ENCODE peak calls at places on chromosomes 3 and 15, in four cellular contexts. One of them, this sample, is unnamed.

GRCh38 chr3:9600597-9600996 is 47.0 kb upstream of the LHFPL4 start:
- DNase-seq in colonic mucosa: peak
- DNase-seq in GM10248: no peak
- DNase-seq in cardiac fibroblast: peak
- DNase-seq in this sample: no peak

GRCh38 chr3:136283627-136284026 is 33.5 kb downstream of the PCCB start:
- DNase-seq in colonic mucosa: no peak
- DNase-seq in GM10248: no peak
- DNase-seq in cardiac fibroblast: no peak
- DNase-seq in this sample: no peak

GRCh38 chr3:124730920-124731297 is 657 bp downstream of the UMPS start:
- DNase-seq in colonic mucosa: no peak
- DNase-seq in GM10248: no peak
- DNase-seq in cardiac fibroblast: no peak
- DNase-seq in this sample: no peak

GRCh38 chr3:140004271-140004670 is 69.3 kb downstream of the CLSTN2 start:
- DNase-seq in colonic mucosa: no peak
- DNase-seq in GM10248: no peak
- DNase-seq in cardiac fibroblast: no peak
- DNase-seq in this sample: no peak

GRCh38 chr3:71728632-71729342 is 3.6 kb upstream of the EIF4E3 start:
- DNase-seq in colonic mucosa: no peak
- DNase-seq in GM10248: no peak
- DNase-seq in cardiac fibroblast: no peak
- DNase-seq in this sample: no peak

GRCh38 chr15:25175033-25175788 is 220.4 kb downstream of the SNRPN start:
- DNase-seq in colonic mucosa: no peak
- DNase-seq in GM10248: no peak
- DNase-seq in cardiac fibroblast: no peak
- DNase-seq in this sample: no peak

GRCh38 chr15:66623801-66624453 is 58.1 kb upstream of the LCTL start:
- DNase-seq in colonic mucosa: no peak
- DNase-seq in GM10248: no peak
- DNase-seq in cardiac fibroblast: peak
- DNase-seq in this sample: no peak

GRCh38 chr3:152357587-152357986 is 88.9 kb downstream of the MBNL1 start:
- DNase-seq in colonic mucosa: no peak
- DNase-seq in GM10248: no peak
- DNase-seq in cardiac fibroblast: no peak
- DNase-seq in this sample: no peak

GRCh38 chr3:123385981-123386380 is 62.9 kb downstream of the ADCY5 start:
- DNase-seq in colonic mucosa: no peak
- DNase-seq in GM10248: no peak
- DNase-seq in cardiac fibroblast: peak
- DNase-seq in this sample: peak

GRCh38 chr3:14363976-14364375 is 38.4 kb upstream of the SLC6A6 start:
- DNase-seq in colonic mucosa: no peak
- DNase-seq in GM10248: no peak
- DNase-seq in cardiac fibroblast: no peak
- DNase-seq in this sample: no peak

GRCh38 chr3:105232536-105232935 is 134.2 kb upstream of the ALCAM start:
- DNase-seq in colonic mucosa: no peak
- DNase-seq in GM10248: no peak
- DNase-seq in cardiac fibroblast: peak
- DNase-seq in this sample: peak

GRCh38 chr3:185959609-185960517 is 22.0 kb upstream of the TRA2B start:
- DNase-seq in colonic mucosa: peak
- DNase-seq in GM10248: no peak
- DNase-seq in cardiac fibroblast: peak
- DNase-seq in this sample: peak

GRCh38 chr15:94168250-94168649 is 63.1 kb upstream of the MCTP2 start:
- DNase-seq in colonic mucosa: no peak
- DNase-seq in GM10248: peak
- DNase-seq in cardiac fibroblast: no peak
- DNase-seq in this sample: peak

GRCh38 chr3:87333393-87333892 is 57.1 kb upstream of the POU1F1 start:
- DNase-seq in colonic mucosa: peak
- DNase-seq in GM10248: no peak
- DNase-seq in cardiac fibroblast: peak
- DNase-seq in this sample: peak

GRCh38 chr15:35886765-35887164 is 340.8 kb upstream of the DPH6 start:
- DNase-seq in colonic mucosa: no peak
- DNase-seq in GM10248: no peak
- DNase-seq in cardiac fibroblast: peak
- DNase-seq in this sample: peak

GRCh38 chr3:148718982-148719862 is 21.5 kb downstream of the AGTR1 start:
- DNase-seq in colonic mucosa: no peak
- DNase-seq in GM10248: no peak
- DNase-seq in cardiac fibroblast: peak
- DNase-seq in this sample: peak

GRCh38 chr3:140501770-140502364 is 176.0 kb upstream of the TRIM42 start:
- DNase-seq in colonic mucosa: no peak
- DNase-seq in GM10248: no peak
- DNase-seq in cardiac fibroblast: no peak
- DNase-seq in this sample: no peak

GRCh38 chr3:119343719-119344118 is 49.5 kb downstream of the ARHGAP31 start:
- DNase-seq in colonic mucosa: no peak
- DNase-seq in GM10248: peak
- DNase-seq in cardiac fibroblast: no peak
- DNase-seq in this sample: no peak
- TF ChIP-seq CTCF in colonic mucosa: no peak
- TF ChIP-seq CTCF in GM10248: no peak
- TF ChIP-seq CTCF in cardiac fibroblast: no peak
- TF ChIP-seq CTCF in this sample: no peak

GRCh38 chr15:65085990-65086679 is 9.6 kb downstream of the KBTBD13 start:
- DNase-seq in colonic mucosa: peak
- DNase-seq in GM10248: peak
- DNase-seq in cardiac fibroblast: peak
- DNase-seq in this sample: peak
- TF ChIP-seq CTCF in colonic mucosa: no peak
- TF ChIP-seq CTCF in GM10248: peak
- TF ChIP-seq CTCF in cardiac fibroblast: peak
- TF ChIP-seq CTCF in this sample: peak

GRCh38 chr3:100653731-100654309 is 44.4 kb downstream of the ADGRG7 start:
- DNase-seq in colonic mucosa: no peak
- DNase-seq in GM10248: no peak
- DNase-seq in cardiac fibroblast: no peak
- DNase-seq in this sample: no peak
- TF ChIP-seq CTCF in colonic mucosa: no peak
- TF ChIP-seq CTCF in GM10248: no peak
- TF ChIP-seq CTCF in cardiac fibroblast: no peak
- TF ChIP-seq CTCF in this sample: no peak

GRCh38 chr3:137519602-137520001 is 244.5 kb upstream of the SOX14 start:
- DNase-seq in colonic mucosa: no peak
- DNase-seq in GM10248: no peak
- DNase-seq in cardiac fibroblast: no peak
- DNase-seq in this sample: no peak

GRCh38 chr3:137511655-137512054 is 252.5 kb upstream of the SOX14 start:
- DNase-seq in colonic mucosa: no peak
- DNase-seq in GM10248: no peak
- DNase-seq in cardiac fibroblast: no peak
- DNase-seq in this sample: no peak

GRCh38 chr3:137509354-137510045 is 254.6 kb upstream of the SOX14 start:
- DNase-seq in colonic mucosa: no peak
- DNase-seq in GM10248: no peak
- DNase-seq in cardiac fibroblast: no peak
- DNase-seq in this sample: no peak

DNA sequence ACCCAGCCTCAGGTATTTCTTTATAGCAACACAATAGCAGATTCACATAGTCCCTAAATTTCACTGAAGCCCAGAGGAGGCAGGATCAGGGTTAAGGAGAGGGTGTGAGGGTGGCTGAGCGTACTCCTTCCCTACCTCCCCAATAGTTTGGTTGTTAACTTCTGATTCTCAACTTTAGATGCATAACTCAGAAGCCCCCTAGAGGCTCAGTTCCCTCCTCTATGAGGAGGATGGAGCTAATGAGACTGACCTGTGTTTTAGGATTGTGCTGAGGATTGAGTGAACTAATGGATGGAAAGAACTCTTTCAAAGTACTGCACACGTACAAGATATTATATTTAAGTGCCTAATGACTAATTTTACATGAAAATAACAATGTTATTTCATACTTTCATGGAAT is 249.3 kb upstream of the SOX14 start:
- DNase-seq in colonic mucosa: no peak
- DNase-seq in GM10248: no peak
- DNase-seq in cardiac fibroblast: no peak
- DNase-seq in this sample: no peak
- TF ChIP-seq CTCF in colonic mucosa: no peak
- TF ChIP-seq CTCF in GM10248: no peak
- TF ChIP-seq CTCF in cardiac fibroblast: no peak
- TF ChIP-seq CTCF in this sample: no peak

DNA sequence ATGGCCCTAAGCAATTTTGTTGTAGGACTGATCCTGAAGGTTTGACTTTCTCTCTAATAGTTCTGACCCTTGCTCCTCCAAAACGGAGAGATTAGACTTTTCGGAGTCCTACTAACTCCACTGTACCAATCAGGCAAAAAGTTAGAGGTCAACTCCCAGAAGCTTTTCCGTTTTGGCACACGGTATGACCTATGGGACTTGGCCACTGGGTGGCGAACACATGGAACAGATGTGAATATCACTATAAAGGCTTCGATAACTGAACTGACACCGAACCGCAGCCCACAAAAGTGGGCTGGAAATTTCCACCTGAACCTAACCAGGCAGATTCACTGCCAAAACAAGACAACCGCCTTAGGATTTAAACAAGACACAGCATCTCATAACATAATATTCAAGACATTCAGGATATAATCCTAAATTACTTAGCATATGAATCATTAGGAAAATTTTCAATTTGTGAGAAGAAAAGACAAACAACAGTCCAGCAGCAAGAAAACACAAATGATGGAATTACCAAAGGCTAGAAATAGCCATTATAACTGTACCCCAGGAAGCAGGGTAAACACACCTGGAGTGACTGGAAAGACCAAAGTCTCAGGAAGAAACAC is 12.2 kb upstream of the TM2D3 start:
- DNase-seq in colonic mucosa: no peak
- DNase-seq in GM10248: no peak
- DNase-seq in cardiac fibroblast: no peak
- DNase-seq in this sample: peak
- TF ChIP-seq CTCF in colonic mucosa: no peak
- TF ChIP-seq CTCF in GM10248: no peak
- TF ChIP-seq CTCF in cardiac fibroblast: peak
- TF ChIP-seq CTCF in this sample: peak

GRCh38 chr3:41265823-41266273 is 66.5 kb downstream of the CTNNB1 start:
- DNase-seq in colonic mucosa: no peak
- DNase-seq in GM10248: no peak
- DNase-seq in cardiac fibroblast: peak
- DNase-seq in this sample: peak

GRCh38 chr3:41265011-41265545 is 65.8 kb downstream of the CTNNB1 start:
- DNase-seq in colonic mucosa: no peak
- DNase-seq in GM10248: no peak
- DNase-seq in cardiac fibroblast: no peak
- DNase-seq in this sample: peak

GRCh38 chr3:41272667-41273066 is 73.4 kb downstream of the CTNNB1 start:
- DNase-seq in colonic mucosa: no peak
- DNase-seq in GM10248: no peak
- DNase-seq in cardiac fibroblast: no peak
- DNase-seq in this sample: no peak

DNA sequence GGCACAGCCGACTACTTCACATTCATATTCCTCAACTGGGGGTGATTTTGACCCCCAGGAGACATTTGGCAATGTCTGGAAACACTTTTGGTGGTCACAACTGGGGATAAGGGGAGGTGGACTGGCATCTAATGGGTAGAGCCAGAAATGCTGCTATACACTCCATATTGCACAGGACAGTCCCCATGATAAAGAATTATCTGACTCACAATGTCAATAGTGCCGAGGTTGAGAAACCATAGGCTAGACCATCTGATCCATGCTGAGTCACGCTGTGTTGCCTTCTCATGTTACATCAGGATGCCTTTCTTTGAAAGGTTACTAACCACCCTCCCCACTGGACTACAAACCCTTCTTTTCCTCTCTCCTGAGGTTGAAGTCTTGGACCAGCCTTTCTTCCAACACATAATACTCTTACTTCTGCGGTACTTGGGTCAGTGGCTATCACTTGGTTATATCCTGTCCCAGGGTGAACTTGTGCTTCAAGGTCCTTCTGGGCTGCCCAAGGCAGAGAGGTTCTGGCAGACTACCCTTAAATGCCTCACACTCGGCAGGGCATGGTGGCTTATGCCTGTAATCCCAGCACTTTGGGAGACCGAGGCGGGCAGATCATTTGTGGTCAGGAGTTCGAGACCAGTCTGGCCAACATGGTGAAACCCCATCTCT is 68.8 kb downstream of the CTNNB1 start:
- DNase-seq in colonic mucosa: no peak
- DNase-seq in GM10248: no peak
- DNase-seq in cardiac fibroblast: peak
- DNase-seq in this sample: peak
- TF ChIP-seq CTCF in colonic mucosa: no peak
- TF ChIP-seq CTCF in GM10248: no peak
- TF ChIP-seq CTCF in cardiac fibroblast: no peak
- TF ChIP-seq CTCF in this sample: no peak

GRCh38 chr3:43638594-43639447 is 17.0 kb upstream of the ANO10 start:
- DNase-seq in colonic mucosa: peak
- DNase-seq in GM10248: peak
- DNase-seq in cardiac fibroblast: no peak
- DNase-seq in this sample: peak
- TF ChIP-seq CTCF in colonic mucosa: peak
- TF ChIP-seq CTCF in GM10248: peak
- TF ChIP-seq CTCF in cardiac fibroblast: no peak
- TF ChIP-seq CTCF in this sample: peak

GRCh38 chr3:108406661-108407206 is 103.7 kb downstream of the MYH15 start:
- DNase-seq in colonic mucosa: peak
- DNase-seq in GM10248: peak
- DNase-seq in cardiac fibroblast: peak
- DNase-seq in this sample: peak
- TF ChIP-seq CTCF in colonic mucosa: peak
- TF ChIP-seq CTCF in GM10248: peak
- TF ChIP-seq CTCF in cardiac fibroblast: peak
- TF ChIP-seq CTCF in this sample: peak

GRCh38 chr3:4271834-4272233 is 31.3 kb upstream of the SETMAR start:
- DNase-seq in colonic mucosa: no peak
- DNase-seq in GM10248: peak
- DNase-seq in cardiac fibroblast: peak
- DNase-seq in this sample: peak
- TF ChIP-seq CTCF in colonic mucosa: peak
- TF ChIP-seq CTCF in GM10248: peak
- TF ChIP-seq CTCF in cardiac fibroblast: peak
- TF ChIP-seq CTCF in this sample: peak

DNA sequence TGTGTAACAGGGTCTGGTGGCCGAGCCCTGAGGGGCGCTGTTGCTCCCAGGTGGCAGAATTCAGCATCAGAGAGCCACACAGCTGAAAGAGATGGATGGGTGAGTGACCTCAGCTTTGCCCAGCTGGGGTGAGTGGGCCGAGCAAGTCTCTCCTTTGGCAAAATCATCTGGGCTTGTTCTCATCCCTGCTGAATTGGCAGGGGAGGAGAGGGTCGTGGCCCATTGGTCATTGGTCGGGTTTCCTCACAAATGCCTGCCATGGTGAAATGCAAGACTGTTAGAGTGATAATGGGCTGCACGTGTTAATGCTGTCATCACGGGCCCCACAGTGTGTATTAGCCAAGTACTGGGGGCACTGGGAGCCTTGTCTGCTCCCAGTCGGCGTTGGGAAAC is 15.9 kb downstream of the ABHD2 start:
- DNase-seq in colonic mucosa: no peak
- DNase-seq in GM10248: no peak
- DNase-seq in cardiac fibroblast: peak
- DNase-seq in this sample: no peak
- TF ChIP-seq CTCF in colonic mucosa: no peak
- TF ChIP-seq CTCF in GM10248: no peak
- TF ChIP-seq CTCF in cardiac fibroblast: no peak
- TF ChIP-seq CTCF in this sample: no peak